ENCODE peak calls at places on chromosomes 16 and 17, in seven cellular contexts. U, S, H, X, G, Y and K are unnamed samples.

GRCh38 chr17:10646393-10646990 is 10.6 kb downstream of the MYH3 start:
- DNase-seq in U (peak; percentile 35), S (peak; percentile 74), H (peak; percentile 69), X (peak; percentile 67), G (peak; percentile 53), Y (peak; percentile 84), K (no peak)

GRCh38 chr16:1680361-1680760 is 2.3 kb downstream of the JPT2 start:
- DNase-seq in U (no peak), S (no peak), H (no peak), X (no peak), G (no peak), Y (no peak), K (no peak)

GRCh38 chr17:38867179-38867994 is 2.5 kb upstream of the LASP1 start:
- DNase-seq in U (peak; percentile 41), S (peak; percentile 79), H (peak; percentile 74), X (peak; percentile 47), G (peak; percentile 64), Y (peak; percentile 85), K (no peak)

GRCh38 chr16:57024894-57025680 is 35.7 kb downstream of the NLRC5 start:
- DNase-seq in U (no peak), S (no peak), H (no peak), X (no peak), G (no peak), Y (no peak), K (no peak)

GRCh38 chr16:82884320-82884898 is 257.6 kb downstream of the CDH13 start:
- DNase-seq in U (no peak), S (no peak), H (no peak), X (no peak), G (no peak), Y (no peak), K (no peak)

GRCh38 chr16:12228607-12229499 is 252.3 kb downstream of the SNX29 start:
- DNase-seq in U (peak; percentile 39), S (peak; percentile 71), H (no peak), X (peak; percentile 30), G (peak; percentile 61), Y (peak; percentile 85), K (peak; percentile 60)

GRCh38 chr16:5615868-5616642 is 518.5 kb upstream of the EEF2KMT start:
- DNase-seq in U (no peak), S (no peak), H (peak; percentile 33), X (peak; percentile 13), G (peak; percentile 23), Y (no peak), K (no peak)

GRCh38 chr16:47197536-47198179 is 53.9 kb upstream of the NETO2 start:
- DNase-seq in U (peak; percentile 8), S (peak; percentile 75), H (no peak), X (peak; percentile 51), G (no peak), Y (no peak), K (no peak)

GRCh38 chr17:16568541-16569357 is at the start of gene ZNF287:
- DNase-seq in U (peak; percentile 77), S (peak; percentile 90), H (peak; percentile 94), X (peak; percentile 95), G (peak; percentile 96), Y (peak; percentile 97), K (peak; percentile 41)

GRCh38 chr16:50040710-50041109 is 15.7 kb downstream of the CNEP1R1 start:
- DNase-seq in U (no peak), S (no peak), H (no peak), X (no peak), G (no peak), Y (no peak), K (no peak)

GRCh38 chr17:51270675-51271074 is 10.3 kb downstream of the UTP18 start:
- DNase-seq in U (no peak), S (no peak), H (no peak), X (no peak), G (no peak), Y (no peak), K (no peak)

GRCh38 chr16:81574168-81574567 is 129.6 kb downstream of the CMIP start:
- DNase-seq in U (no peak), S (no peak), H (no peak), X (no peak), G (no peak), Y (no peak), K (no peak)

GRCh38 chr17:4945176-4945943 is 3.0 kb downstream of the PFN1 start:
- DNase-seq in U (peak; percentile 86), S (peak; percentile 91), H (peak; percentile 84), X (peak; percentile 70), G (peak; percentile 93), Y (peak; percentile 99), K (peak; percentile 55)

GRCh38 chr16:2745961-2746360 is 6.5 kb upstream of the SRRM2 start:
- DNase-seq in U (no peak), S (no peak), H (no peak), X (no peak), G (no peak), Y (no peak), K (no peak)

GRCh38 chr17:4199818-4200402 is 56.9 kb downstream of the CYB5D2 start:
- DNase-seq in U (no peak), S (peak; percentile 51), H (no peak), X (no peak), G (peak; percentile 39), Y (peak; percentile 88), K (no peak)

GRCh38 chr17:77120866-77121265 is 19.9 kb upstream of the SEC14L1 start:
- DNase-seq in U (no peak), S (no peak), H (no peak), X (no peak), G (peak; percentile 63), Y (no peak), K (no peak)

GRCh38 chr16:24986512-24987303 is 28.5 kb downstream of the ARHGAP17 start:
- DNase-seq in U (peak; percentile 89), S (peak; percentile 94), H (no peak), X (peak; percentile 61), G (peak; percentile 71), Y (no peak), K (peak; percentile 47)

GRCh38 chr16:13441675-13442074 is 478.3 kb upstream of the ERCC4 start:
- DNase-seq in U (no peak), S (no peak), H (no peak), X (no peak), G (no peak), Y (no peak), K (no peak)

GRCh38 chr17:3665834-3666233 is 2.5 kb downstream of the TAX1BP3 start:
- DNase-seq in U (no peak), S (no peak), H (no peak), X (peak; percentile 61), G (no peak), Y (peak; percentile 43), K (no peak)

GRCh38 chr16:80803341-80804060 is 897 bp downstream of the CDYL2 start:
- DNase-seq in U (no peak), S (peak; percentile 11), H (peak; percentile 37), X (peak; percentile 14), G (peak; percentile 12), Y (peak; percentile 92), K (no peak)

DNA sequence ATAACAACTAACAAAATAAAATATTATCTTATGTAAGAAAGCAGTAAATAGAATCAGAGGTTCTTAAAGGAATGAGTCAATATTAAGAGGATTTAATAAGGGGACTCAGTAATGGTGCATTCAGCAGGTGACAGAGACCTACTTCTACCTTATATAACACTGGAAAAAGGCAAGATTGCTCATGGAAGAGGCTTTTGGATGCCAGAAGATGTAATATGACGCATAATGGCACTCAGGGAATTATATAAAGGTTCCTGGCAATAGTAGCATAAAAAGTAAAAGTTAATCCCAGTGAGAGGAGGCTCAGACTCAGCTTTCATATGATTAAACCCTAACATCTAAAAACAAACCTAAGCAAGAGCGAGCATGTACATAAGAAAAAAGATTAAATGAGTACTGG is 136.0 kb upstream of the NACA2 start:
- DNase-seq in U (no peak), S (no peak), H (no peak), X (no peak), G (no peak), Y (no peak), K (no peak)
- TF ChIP-seq CTCF in U (no peak), S (no peak), H (no peak), X (no peak), G (no peak), Y (no peak), K (no peak)

DNA sequence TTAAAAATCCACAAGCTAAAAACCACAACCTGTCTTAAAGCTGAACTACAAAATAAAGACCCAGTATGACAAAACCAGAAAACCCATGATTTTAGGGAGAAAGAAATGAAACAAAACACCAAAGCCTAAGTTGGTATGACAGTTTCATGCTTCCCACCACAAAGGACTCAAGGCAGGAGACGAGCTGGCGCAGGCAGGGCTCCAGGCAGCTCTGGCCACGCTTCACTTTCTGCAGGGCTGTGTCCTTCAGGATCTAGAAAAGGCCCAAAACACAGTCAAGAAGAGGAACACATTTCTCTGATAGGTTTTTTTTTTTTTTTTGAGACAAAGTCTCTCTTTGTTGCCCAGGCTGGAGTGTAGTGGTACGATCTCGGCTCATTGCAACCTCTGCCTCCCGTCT is 75.3 kb downstream of the WDR59 start:
- DNase-seq in U (no peak), S (no peak), H (no peak), X (no peak), G (no peak), Y (no peak), K (no peak)
- H3K36me3 ChIP-seq in U (peaks cover 33% of the 10 kb centered on the region), S (peaks cover 5% of the 10 kb centered on the region), H (peaks cover 21% of the 10 kb centered on the region), X (peaks cover 73% of the 10 kb centered on the region), G (peaks cover 37% of the 10 kb centered on the region), Y (peaks cover 38% of the 10 kb centered on the region), K (peaks cover 5% of the 10 kb centered on the region)

GRCh38 chr16:21279501-21279900 is 1.4 kb upstream of the CRYM start:
- DNase-seq in U (no peak), S (peak; percentile 9), H (no peak), X (no peak), G (no peak), Y (no peak), K (no peak)
- H3K27me3 ChIP-seq in U (peaks cover 69% of the 10 kb centered on the region), S (peaks cover 35% of the 10 kb centered on the region), H (peaks cover 5% of the 10 kb centered on the region), X (no peaks in the 10 kb centered on the region), G (peaks cover 49% of the 10 kb centered on the region), Y (peaks cover 79% of the 10 kb centered on the region), K (peaks cover 24% of the 10 kb centered on the region)

DNA sequence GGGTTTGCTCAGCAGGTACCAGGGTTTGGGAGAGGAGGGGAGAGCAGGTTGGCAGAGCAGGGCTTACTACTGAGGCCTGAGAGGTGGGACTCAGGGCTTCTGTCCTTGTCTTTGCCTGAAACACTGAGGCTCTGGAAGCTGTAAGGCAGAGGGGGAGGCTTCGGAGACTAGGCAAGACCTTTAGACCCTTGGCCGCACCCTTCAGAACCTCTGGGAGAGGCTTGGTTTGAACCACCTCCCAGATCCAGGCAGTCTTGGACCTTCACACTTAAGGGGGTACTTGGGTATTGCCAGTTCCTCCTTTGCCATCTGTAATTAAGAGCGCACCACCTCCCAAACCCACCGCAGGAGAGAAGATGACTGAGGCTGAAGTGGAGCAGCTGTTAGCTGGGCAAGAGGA is 12.9 kb downstream of the MYL4 start:
- DNase-seq in U (no peak), S (no peak), H (no peak), X (no peak), G (no peak), Y (no peak), K (no peak)
- TF ChIP-seq CTCF in U (no peak), S (no peak), H (no peak), X (no peak), G (no peak), Y (no peak), K (no peak)

DNA sequence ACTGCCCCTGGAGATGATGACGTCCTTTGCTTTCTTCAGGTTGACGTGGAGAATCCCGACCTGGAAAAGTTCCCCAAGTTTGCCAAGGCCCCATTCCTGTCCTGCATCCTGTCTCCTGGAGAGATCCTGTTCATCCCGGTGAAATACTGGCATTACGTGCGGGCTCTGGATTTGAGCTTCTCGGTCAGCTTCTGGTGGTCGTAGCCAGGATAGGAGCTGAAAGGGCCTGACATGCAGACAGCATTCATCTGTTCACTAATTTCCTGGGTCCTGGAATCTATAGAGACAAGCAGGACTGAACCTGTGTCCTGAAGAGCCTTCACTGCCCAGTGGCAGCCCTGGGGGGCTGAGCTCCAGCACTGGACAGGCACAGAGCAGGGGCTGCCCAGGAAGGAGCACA is 17.2 kb downstream of the KDM8 start:
- DNase-seq in U (no peak), S (no peak), H (no peak), X (no peak), G (no peak), Y (peak; percentile 73), K (no peak)
- H3K36me3 ChIP-seq in U (no peaks in the 10 kb centered on the region), S (peaks cover 10% of the 10 kb centered on the region), H (peaks cover 38% of the 10 kb centered on the region), X (peaks cover 10% of the 10 kb centered on the region), G (no peaks in the 10 kb centered on the region), Y (peaks cover 3% of the 10 kb centered on the region), K (peaks cover 10% of the 10 kb centered on the region)